ENCODE peak calls at places on chromosome 15, in six cellular contexts. One of them, this sample, is unnamed.
A peak's percentile ranks its signal among the peaks of the same experiment; 100 is the strongest.

GRCh38 chr15:42499888-42500609 is 4.6 kb downstream of the SNAP23 start:
- DNase-seq in T47D: no peak
- DNase-seq in frontal cortex: no peak
- DNase-seq in NCI-H1436: no peak
- DNase-seq in occipital lobe: no peak
- DNase-seq in hippocampal formation: no peak
- DNase-seq in this sample: no peak

GRCh38 chr15:80152180-80152895 is 461 bp upstream of the FAH start:
- DNase-seq in occipital lobe: peak; percentile 91
- DNase-seq in NCI-H1436: peak; percentile 93
- DNase-seq in T47D: peak; percentile 98
- DNase-seq in hippocampal formation: peak; percentile 88
- DNase-seq in frontal cortex: peak; percentile 91
- DNase-seq in this sample: peak; percentile 94

GRCh38 chr15:34754674-34755418 is at the start of gene GJD2:
- DNase-seq in frontal cortex: no peak
- DNase-seq in T47D: no peak
- DNase-seq in hippocampal formation: no peak
- DNase-seq in NCI-H1436: peak; percentile 17
- DNase-seq in occipital lobe: no peak
- DNase-seq in this sample: no peak

GRCh38 chr15:67241132-67241855 is 13.2 kb downstream of the AAGAB start:
- DNase-seq in T47D: no peak
- DNase-seq in hippocampal formation: no peak
- DNase-seq in occipital lobe: no peak
- DNase-seq in NCI-H1436: no peak
- DNase-seq in frontal cortex: no peak
- DNase-seq in this sample: no peak

GRCh38 chr15:32704343-32705076 is 13.3 kb upstream of the GREM1 start:
- DNase-seq in occipital lobe: no peak
- DNase-seq in frontal cortex: no peak
- DNase-seq in hippocampal formation: no peak
- DNase-seq in NCI-H1436: no peak
- DNase-seq in T47D: no peak
- DNase-seq in this sample: no peak

GRCh38 chr15:35206060-35206675 is 121.1 kb upstream of the NANOGP8 start:
- DNase-seq in frontal cortex: no peak
- DNase-seq in NCI-H1436: no peak
- DNase-seq in hippocampal formation: no peak
- DNase-seq in occipital lobe: no peak
- DNase-seq in T47D: no peak
- DNase-seq in this sample: no peak

GRCh38 chr15:75891895-75892294 is 11.8 kb upstream of the FBXO22 start:
- DNase-seq in NCI-H1436: no peak
- DNase-seq in frontal cortex: no peak
- DNase-seq in hippocampal formation: no peak
- DNase-seq in occipital lobe: no peak
- DNase-seq in T47D: no peak
- DNase-seq in this sample: no peak

GRCh38 chr15:98547741-98548166 is 100.6 kb upstream of the IGF1R start:
- DNase-seq in frontal cortex: peak; percentile 48
- DNase-seq in hippocampal formation: no peak
- DNase-seq in occipital lobe: no peak
- DNase-seq in T47D: no peak
- DNase-seq in NCI-H1436: no peak
- DNase-seq in this sample: no peak

GRCh38 chr15:72784233-72784876 is 797 bp upstream of the ADPGK start:
- DNase-seq in NCI-H1436: peak; percentile 75
- DNase-seq in frontal cortex: peak; percentile 56
- DNase-seq in occipital lobe: peak; percentile 73
- DNase-seq in hippocampal formation: peak; percentile 81
- DNase-seq in T47D: peak; percentile 87
- DNase-seq in this sample: no peak

GRCh38 chr15:70569139-70569717 is 194.1 kb downstream of the UACA start:
- DNase-seq in T47D: peak; percentile 77
- DNase-seq in NCI-H1436: no peak
- DNase-seq in frontal cortex: peak; percentile 46
- DNase-seq in hippocampal formation: peak; percentile 31
- DNase-seq in occipital lobe: no peak
- DNase-seq in this sample: no peak

GRCh38 chr15:55197362-55197705 is 593 bp upstream of the RSL24D1 start:
- DNase-seq in NCI-H1436: no peak
- DNase-seq in frontal cortex: no peak
- DNase-seq in hippocampal formation: no peak
- DNase-seq in occipital lobe: no peak
- DNase-seq in T47D: no peak
- DNase-seq in this sample: no peak

GRCh38 chr15:100787567-100787941 is 92.1 kb upstream of the ALDH1A3 start:
- DNase-seq in NCI-H1436: no peak
- DNase-seq in T47D: no peak
- DNase-seq in frontal cortex: no peak
- DNase-seq in occipital lobe: no peak
- DNase-seq in hippocampal formation: no peak
- DNase-seq in this sample: no peak

GRCh38 chr15:37109952-37110630 is 9.7 kb upstream of the MEIS2 start:
- DNase-seq in hippocampal formation: no peak
- DNase-seq in T47D: no peak
- DNase-seq in NCI-H1436: peak; percentile 33
- DNase-seq in frontal cortex: no peak
- DNase-seq in occipital lobe: no peak
- DNase-seq in this sample: no peak

GRCh38 chr15:32979710-32980109 is 214.8 kb downstream of the FMN1 start:
- DNase-seq in hippocampal formation: no peak
- DNase-seq in NCI-H1436: no peak
- DNase-seq in T47D: no peak
- DNase-seq in frontal cortex: no peak
- DNase-seq in occipital lobe: no peak
- DNase-seq in this sample: no peak

GRCh38 chr15:35437157-35437556 is 108.8 kb downstream of the DPH6 start:
- DNase-seq in T47D: no peak
- DNase-seq in occipital lobe: no peak
- DNase-seq in NCI-H1436: no peak
- DNase-seq in hippocampal formation: no peak
- DNase-seq in frontal cortex: no peak
- DNase-seq in this sample: no peak

GRCh38 chr15:49279481-49280186 is 109.6 kb downstream of the GALK2 start:
- DNase-seq in NCI-H1436: no peak
- DNase-seq in occipital lobe: no peak
- DNase-seq in hippocampal formation: no peak
- DNase-seq in frontal cortex: no peak
- DNase-seq in T47D: no peak
- DNase-seq in this sample: no peak

GRCh38 chr15:58074452-58074851 is 8.9 kb upstream of the ALDH1A2 start:
- DNase-seq in occipital lobe: no peak
- DNase-seq in hippocampal formation: no peak
- DNase-seq in T47D: no peak
- DNase-seq in frontal cortex: no peak
- DNase-seq in NCI-H1436: no peak
- DNase-seq in this sample: no peak

GRCh38 chr15:36356978-36357582 is 222.3 kb upstream of the CDIN1 start:
- DNase-seq in T47D: no peak
- DNase-seq in NCI-H1436: no peak
- DNase-seq in occipital lobe: no peak
- DNase-seq in frontal cortex: no peak
- DNase-seq in hippocampal formation: no peak
- DNase-seq in this sample: no peak

GRCh38 chr15:85810075-85810474 is 15.3 kb upstream of the KLHL25 start:
- DNase-seq in frontal cortex: no peak
- DNase-seq in T47D: no peak
- DNase-seq in hippocampal formation: no peak
- DNase-seq in occipital lobe: no peak
- DNase-seq in NCI-H1436: no peak
- DNase-seq in this sample: no peak

GRCh38 chr15:50945725-50946124 is 37.2 kb downstream of the AP4E1 start:
- DNase-seq in frontal cortex: no peak
- DNase-seq in hippocampal formation: no peak
- DNase-seq in occipital lobe: no peak
- DNase-seq in NCI-H1436: no peak
- DNase-seq in T47D: no peak
- DNase-seq in this sample: no peak

GRCh38 chr15:71705151-71705550 is 105.2 kb upstream of the NR2E3 start:
- DNase-seq in hippocampal formation: no peak
- DNase-seq in frontal cortex: no peak
- DNase-seq in NCI-H1436: no peak
- DNase-seq in occipital lobe: no peak
- DNase-seq in T47D: no peak
- DNase-seq in this sample: no peak

GRCh38 chr15:71804226-71804625 is 6.1 kb upstream of the NR2E3 start:
- DNase-seq in hippocampal formation: no peak
- DNase-seq in occipital lobe: no peak
- DNase-seq in T47D: no peak
- DNase-seq in NCI-H1436: no peak
- DNase-seq in frontal cortex: no peak
- DNase-seq in this sample: no peak

GRCh38 chr15:31342781-31343626 is 16.4 kb downstream of the KLF13 start:
- DNase-seq in NCI-H1436: no peak
- DNase-seq in frontal cortex: no peak
- DNase-seq in occipital lobe: no peak
- DNase-seq in hippocampal formation: no peak
- DNase-seq in T47D: no peak
- DNase-seq in this sample: no peak

GRCh38 chr15:56467626-56468025 is 2.7 kb upstream of the MNS1 start:
- DNase-seq in T47D: no peak
- DNase-seq in NCI-H1436: no peak
- DNase-seq in occipital lobe: no peak
- DNase-seq in hippocampal formation: no peak
- DNase-seq in frontal cortex: no peak
- DNase-seq in this sample: no peak

GRCh38 chr15:72585659-72586058 is 68.8 kb upstream of the GOLGA6B start:
- DNase-seq in T47D: peak; percentile 38
- DNase-seq in NCI-H1436: no peak
- DNase-seq in hippocampal formation: no peak
- DNase-seq in occipital lobe: no peak
- DNase-seq in frontal cortex: no peak
- DNase-seq in this sample: no peak

GRCh38 chr15:49174902-49175301 is 4.9 kb downstream of the GALK2 start:
- DNase-seq in T47D: no peak
- DNase-seq in hippocampal formation: no peak
- DNase-seq in occipital lobe: no peak
- DNase-seq in NCI-H1436: no peak
- DNase-seq in frontal cortex: no peak
- DNase-seq in this sample: no peak

GRCh38 chr15:22960587-22960986 is 19.6 kb downstream of the CYFIP1 start:
- DNase-seq in NCI-H1436: no peak
- DNase-seq in frontal cortex: no peak
- DNase-seq in occipital lobe: no peak
- DNase-seq in T47D: no peak
- DNase-seq in hippocampal formation: no peak
- DNase-seq in this sample: no peak

GRCh38 chr15:48890375-48890972 is 12.5 kb downstream of the EID1 start:
- DNase-seq in frontal cortex: no peak
- DNase-seq in occipital lobe: no peak
- DNase-seq in T47D: no peak
- DNase-seq in NCI-H1436: no peak
- DNase-seq in hippocampal formation: no peak
- DNase-seq in this sample: no peak

GRCh38 chr15:85533949-85534543 is 153.6 kb downstream of the AKAP13 start:
- DNase-seq in hippocampal formation: no peak
- DNase-seq in frontal cortex: no peak
- DNase-seq in occipital lobe: no peak
- DNase-seq in T47D: no peak
- DNase-seq in NCI-H1436: no peak
- DNase-seq in this sample: no peak

GRCh38 chr15:29656636-29657475 is 165.4 kb downstream of the TJP1 start:
- DNase-seq in frontal cortex: no peak
- DNase-seq in occipital lobe: no peak
- DNase-seq in T47D: peak; percentile 61
- DNase-seq in NCI-H1436: no peak
- DNase-seq in hippocampal formation: no peak
- DNase-seq in this sample: no peak

GRCh38 chr15:49247556-49248102 is 77.6 kb downstream of the GALK2 start:
- DNase-seq in T47D: no peak
- DNase-seq in occipital lobe: no peak
- DNase-seq in hippocampal formation: no peak
- DNase-seq in frontal cortex: no peak
- DNase-seq in NCI-H1436: no peak
- DNase-seq in this sample: no peak

This sample was measured in hypothalamus.